ENCODE peak calls at places on chromosomes 12 and 14, in eight cellular contexts. V is HT-29; U is HS-27A; P is ELF-1; S is caudate nucleus; M is NCI-H69; L is T-helper 9 cell; F is stimulated activated CD4-positive, alpha-beta T cell treated with anti-CD3 and anti-CD28 coated beads, Interleukin-1b, Interleukin-23, amount 100 ng/mL, for 24 hours. O is an unnamed sample.

GRCh38 chr14:105045710-105046326 is 19.4 kb downstream of the GPR132 start:
- DNase-seq in M (peak; percentile 92), S (no peak), U (peak; percentile 45), L (peak; percentile 95), F (peak; percentile 90), V (peak; percentile 79), P (peak; percentile 95), O (peak; percentile 91)

GRCh38 chr14:80202888-80203562 is 8.3 kb downstream of the DIO2 start:
- DNase-seq in F (no peak), P (peak; percentile 79), V (peak; percentile 48), L (no peak), S (no peak), U (no peak), M (peak; percentile 42), O (no peak)

GRCh38 chr14:68987653-68988036 is 8.5 kb upstream of the ACTN1 start:
- DNase-seq in P (peak; percentile 47), L (no peak), F (no peak), S (no peak), U (no peak), V (peak; percentile 22), M (peak; percentile 84), O (no peak)

GRCh38 chr12:109532721-109533486 is 40.4 kb downstream of the MMAB start:
- DNase-seq in M (no peak), P (no peak), L (no peak), U (no peak), F (no peak), V (no peak), S (no peak), O (no peak)

GRCh38 chr12:110543252-110543959 is 39.7 kb downstream of the PPTC7 start:
- DNase-seq in V (no peak), U (no peak), L (no peak), P (no peak), S (peak; percentile 17), M (peak; percentile 33), F (no peak), O (no peak)

GRCh38 chr12:7091171-7091570 is 1.1 kb downstream of the C1R start:
- DNase-seq in V (no peak), P (no peak), M (no peak), S (no peak), U (no peak), F (no peak), L (no peak), O (no peak)

GRCh38 chr14:70677324-70677723 is 35.6 kb downstream of the TTC9 start:
- DNase-seq in S (no peak), U (no peak), P (no peak), L (no peak), F (no peak), V (no peak), M (no peak), O (no peak)

GRCh38 chr12:13223176-13223806 is 26.8 kb downstream of the EMP1 start:
- DNase-seq in P (no peak), V (no peak), L (no peak), M (peak; percentile 65), S (no peak), F (no peak), U (peak; percentile 78), O (no peak)

GRCh38 chr14:22476005-22476751 is 112.8 kb downstream of the DAD1 start:
- DNase-seq in L (no peak), V (no peak), M (no peak), U (no peak), S (no peak), F (no peak), P (no peak), O (no peak)

GRCh38 chr14:22579218-22579617 is 9.8 kb downstream of the DAD1 start:
- DNase-seq in M (no peak), L (no peak), S (no peak), F (no peak), U (no peak), V (no peak), P (no peak), O (no peak)

GRCh38 chr14:103707329-103708263 is 7.7 kb downstream of the XRCC3 start:
- DNase-seq in L (no peak), V (no peak), F (no peak), U (no peak), M (no peak), S (no peak), P (peak; percentile 28), O (peak; percentile 21)

GRCh38 chr14:74934476-74935339 is 11.6 kb upstream of the RPS6KL1 start:
- DNase-seq in U (no peak), F (no peak), V (no peak), M (no peak), L (no peak), P (peak; percentile 58), S (no peak), O (no peak)

GRCh38 chr12:132275110-132275531 is 54.3 kb downstream of the GALNT9 start:
- DNase-seq in V (peak; percentile 91), M (peak; percentile 53), L (no peak), U (no peak), S (no peak), P (peak; percentile 81), F (no peak), O (no peak)

GRCh38 chr12:51937941-51938340 is 13.6 kb upstream of the ACVR1B start:
- DNase-seq in F (no peak), P (no peak), U (no peak), V (no peak), M (no peak), L (no peak), S (no peak), O (no peak)

GRCh38 chr12:107372229-107372658 is 278.9 kb upstream of the CRY1 start:
- DNase-seq in L (peak; percentile 22), M (peak; percentile 43), F (no peak), V (no peak), P (no peak), S (no peak), U (no peak), O (peak; percentile 65)

GRCh38 chr14:95394981-95395737 is 75.5 kb upstream of the CLMN start:
- DNase-seq in L (no peak), S (no peak), M (no peak), F (no peak), V (no peak), P (no peak), U (no peak), O (no peak)

GRCh38 chr14:75568141-75568540 is 10.3 kb upstream of the FLVCR2 start:
- DNase-seq in M (no peak), U (no peak), S (no peak), F (no peak), V (no peak), P (no peak), L (no peak), O (no peak)

GRCh38 chr14:74491952-74492351 is 1.2 kb downstream of the NPC2 start:
- DNase-seq in F (no peak), U (no peak), L (no peak), S (no peak), V (peak; percentile 22), M (peak; percentile 19), P (peak; percentile 65), O (peak; percentile 16)

GRCh38 chr12:105031061-105031807 is 45.1 kb downstream of the NOPCHAP1 start:
- DNase-seq in F (no peak), M (peak; percentile 83), U (no peak), P (no peak), V (no peak), L (no peak), S (no peak), O (no peak)

GRCh38 chr14:72965249-72965648 is 39.0 kb downstream of the DCAF4 start:
- DNase-seq in P (no peak), V (no peak), M (no peak), L (no peak), U (no peak), S (no peak), F (no peak), O (no peak)

GRCh38 chr12:115866909-115867525 is 410.5 kb downstream of the MED13L start:
- DNase-seq in U (no peak), M (no peak), S (no peak), P (peak; percentile 46), V (peak; percentile 67), F (no peak), L (no peak), O (no peak)

GRCh38 chr14:75234173-75234855 is 44.3 kb upstream of the FOS start:
- DNase-seq in U (no peak), M (no peak), P (peak; percentile 73), L (no peak), S (no peak), V (peak; percentile 73), F (no peak), O (no peak)

GRCh38 chr12:66403746-66404145 is 101.5 kb downstream of the HELB start:
- DNase-seq in M (peak; percentile 10), U (no peak), F (no peak), L (no peak), P (no peak), V (peak; percentile 4), S (no peak), O (no peak)